ENCODE peak calls at places on chromosomes 3 and 15, in ten cellular contexts. K is NCI-H1930; Y is non-pigmented ciliary epithelial cell; W is SK-N-DZ; Q is NCI-H1092 treated with DMSO at 0.1 percent for 48 hours; V is activated naive CD4-positive, alpha-beta T cell treated with anti-CD3 and anti-CD28 coated beads, Interleukin-2, amount 10 ng/mL, durations not matched to agents 7 days and 5 days; D is stimulated activated CD8-positive, alpha-beta memory T cell treated with anti-CD3 and anti-CD28 coated beads, Interleukin-15, amount 100 ng/mL, for 1 hour; M is HTR-8/SVneo; C is dorsolateral prefrontal cortex; U is MCF 10A. F is an unnamed sample.

GRCh38 chr3:69896095-69896494 is 103.4 kb upstream of the SAMMSON start:
- DNase-seq in D (no peak), Q (no peak), U (no peak), M (no peak), K (no peak), W (no peak), C (no peak), Y (no peak), V (no peak), F (no peak)

GRCh38 chr15:51856714-51857380 is 27.4 kb downstream of the TMOD3 start:
- DNase-seq in Q (no peak), D (no peak), M (no peak), V (no peak), K (no peak), Y (no peak), C (no peak), W (no peak), U (no peak), F (no peak)

GRCh38 chr3:5188419-5189405 is 1.2 kb downstream of the EDEM1 start:
- DNase-seq in K (no peak), W (peak), V (peak), Q (no peak), D (peak), C (no peak), M (no peak), Y (no peak), U (peak), F (peak)

GRCh38 chr3:158105710-158106438 is at the start of gene SHOX2:
- DNase-seq in U (peak), V (peak), Y (no peak), C (no peak), W (peak), D (no peak), K (no peak), Q (peak), M (no peak), F (no peak)

GRCh38 chr3:37772773-37773291 is 88.8 kb upstream of the CTDSPL start:
- DNase-seq in W (no peak), K (no peak), M (no peak), V (no peak), Q (no peak), U (no peak), D (no peak), C (no peak), Y (no peak), F (no peak)

GRCh38 chr3:66456711-66457173 is 44.1 kb downstream of the LRIG1 start:
- DNase-seq in Q (no peak), M (no peak), U (no peak), Y (no peak), D (no peak), W (no peak), K (no peak), V (no peak), C (no peak), F (no peak)

GRCh38 chr3:52281980-52282801 is 3.7 kb upstream of the WDR82 start:
- DNase-seq in D (no peak), V (peak), C (no peak), Y (no peak), U (no peak), M (no peak), W (no peak), K (no peak), Q (no peak), F (peak)

GRCh38 chr3:115931581-115931980 is 308.3 kb downstream of the GAP43 start:
- DNase-seq in W (no peak), D (no peak), K (no peak), Q (no peak), Y (no peak), U (no peak), M (no peak), V (no peak), C (no peak), F (no peak)

GRCh38 chr3:12643724-12644123 is 20.2 kb downstream of the RAF1 start:
- DNase-seq in Y (no peak), D (no peak), M (no peak), K (no peak), W (no peak), V (no peak), Q (no peak), U (no peak), C (no peak), F (no peak)